ENCODE peak calls at places on chromosomes 7 and 10, in four cellular contexts. A is HFFc6, Q is GM04504, E is cardiac muscle cell. P is an unnamed sample.
A peak's percentile ranks its signal among the peaks of the same experiment; 100 is the strongest.

GRCh38 chr10:121927361-121927840 is 430 bp downstream of the ATE1 start:
- DNase-seq in Q (no peak), E (peak; percentile 67), A (no peak), P (peak; percentile 72)

GRCh38 chr10:128569546-128569945 is 443.3 kb upstream of the MKI67 start:
- DNase-seq in A (no peak), Q (no peak), E (no peak), P (no peak)

GRCh38 chr10:970311-971149 is 17.7 kb upstream of the GTPBP4 start:
- DNase-seq in Q (no peak), E (no peak), A (peak; percentile 26), P (no peak)

GRCh38 chr7:48760528-48761265 is 163.7 kb upstream of the CDC14C start:
- DNase-seq in Q (no peak), A (no peak), E (no peak), P (peak; percentile 15)

GRCh38 chr7:135802697-135803096 is 54.1 kb upstream of the FAM180A start:
- DNase-seq in E (no peak), A (no peak), Q (no peak), P (no peak)

GRCh38 chr10:13462551-13462950 is 66.3 kb downstream of the BEND7 start:
- DNase-seq in Q (no peak), E (no peak), A (no peak), P (no peak)

GRCh38 chr10:84155521-84155920 is 16.2 kb downstream of the GHITM start:
- DNase-seq in E (no peak), A (no peak), Q (no peak), P (no peak)

GRCh38 chr7:23403970-23404369 is 66.3 kb downstream of the IGF2BP3 start:
- DNase-seq in Q (no peak), E (no peak), A (no peak), P (no peak)

GRCh38 chr7:70719120-70719519 is 412.8 kb upstream of the GALNT17 start:
- DNase-seq in A (no peak), Q (no peak), E (no peak), P (no peak)

GRCh38 chr10:23656735-23657134 is 217.9 kb downstream of the OTUD1 start:
- DNase-seq in A (no peak), E (peak; percentile 28), Q (no peak), P (peak; percentile 15)

GRCh38 chr10:77671594-77672252 is 34.1 kb upstream of the KCNMA1 start:
- DNase-seq in E (no peak), Q (no peak), A (no peak), P (no peak)

GRCh38 chr10:96655577-96656213 is 64.6 kb downstream of the PIK3AP1 start:
- DNase-seq in E (no peak), A (no peak), Q (no peak), P (no peak)

GRCh38 chr7:129492406-129492805 is 9.9 kb upstream of the SMKR1 start:
- DNase-seq in Q (no peak), A (no peak), E (no peak), P (no peak)

GRCh38 chr7:27185013-27185707 is at the start of gene HOXA11:
- DNase-seq in Q (peak; percentile 94), A (peak; percentile 97), E (no peak), P (peak; percentile 52)

GRCh38 chr7:136845899-136846465 is 22.5 kb upstream of the CHRM2 start:
- DNase-seq in Q (no peak), A (no peak), E (no peak), P (no peak)

GRCh38 chr10:88361995-88362540 is 221.1 kb downstream of the RNLS start:
- DNase-seq in Q (no peak), E (no peak), A (no peak), P (no peak)

GRCh38 chr7:40836218-40836617 is 701.4 kb downstream of the SUGCT start:
- DNase-seq in E (no peak), A (no peak), Q (no peak), P (no peak)

GRCh38 chr10:35611750-35612149 is 6.6 kb downstream of the GJD4 start:
- DNase-seq in Q (no peak), A (no peak), E (no peak), P (no peak)

GRCh38 chr7:210401-210925 is 18.1 kb downstream of the FAM20C start:
- DNase-seq in E (no peak), A (no peak), Q (no peak), P (no peak)

GRCh38 chr7:45593121-45593541 is 19.0 kb downstream of the ADCY1 start:
- DNase-seq in Q (no peak), E (no peak), A (no peak), P (no peak)

GRCh38 chr10:4246881-4247358 is 461.9 kb upstream of the KLF6 start:
- DNase-seq in E (no peak), Q (peak; percentile 83), A (peak; percentile 93), P (no peak)

GRCh38 chr10:6665847-6666246 is 85.8 kb upstream of the PRKCQ start:
- DNase-seq in Q (no peak), A (no peak), E (no peak), P (no peak)

GRCh38 chr7:141558544-141559183 is 7.5 kb downstream of the AGK start:
- DNase-seq in A (peak; percentile 4), Q (no peak), E (no peak), P (no peak)

GRCh38 chr10:124690971-124691370 is 53.2 kb downstream of the FAM53B start:
- DNase-seq in A (no peak), E (no peak), Q (no peak), P (no peak)

GRCh38 chr7:141533149-141533949 is 17.9 kb upstream of the AGK start:
- DNase-seq in A (peak; percentile 58), Q (peak; percentile 43), E (peak; percentile 90), P (peak; percentile 42)

GRCh38 chr7:48170506-48170905 is 752 bp upstream of the ABCA13 start:
- DNase-seq in Q (no peak), A (no peak), E (no peak), P (no peak)

GRCh38 chr10:129343141-129343540 is 123.9 kb upstream of the MGMT start:
- DNase-seq in A (no peak), Q (no peak), E (no peak), P (no peak)

GRCh38 chr7:85774931-85775330 is 588.1 kb upstream of the SEMA3D start:
- DNase-seq in E (no peak), A (no peak), Q (no peak), P (no peak)

GRCh38 chr7:73433924-73434700 is 534 bp downstream of the FZD9 start:
- DNase-seq in Q (no peak), E (no peak), A (no peak), P (no peak)

GRCh38 chr10:50497758-50498157 is 126.0 kb downstream of the SGMS1 start:
- DNase-seq in Q (peak; percentile 18), A (peak; percentile 59), E (no peak), P (no peak)

GRCh38 chr10:116637830-116638229 is 17.1 kb downstream of the PNLIPRP2 start:
- DNase-seq in Q (no peak), E (no peak), A (no peak), P (no peak)

GRCh38 chr10:86070278-86070677 is 296.3 kb downstream of the GRID1 start:
- DNase-seq in Q (no peak), A (no peak), E (no peak), P (no peak)

GRCh38 chr7:132034748-132035416 is 478.5 kb upstream of the PODXL start:
- DNase-seq in A (no peak), Q (no peak), E (peak; percentile 41), P (no peak)

GRCh38 chr10:60123668-60124067 is 217.3 kb upstream of the CCDC6 start:
- DNase-seq in Q (no peak), E (no peak), A (peak; percentile 12), P (no peak)

P was measured in SJCRH30.